ENCODE peak calls at places on chromosomes 12 and 14, in four cellular contexts. Y, Z, G and U are unnamed samples.

GRCh38 chr14:84483072-84483410 is 1046.9 kb upstream of the FLRT2 start:
- DNase-seq in Y (no peak), Z (no peak), G (no peak), U (no peak)

GRCh38 chr12:15996254-15996653 is 85.1 kb downstream of the DERA start:
- DNase-seq in Z (no peak), G (peak), Y (no peak), U (no peak)

GRCh38 chr14:68458840-68459469 is 333.9 kb downstream of the ZFP36L1 start:
- DNase-seq in G (peak), Y (no peak), Z (peak), U (no peak)

GRCh38 chr12:121532503-121533390 is 48.1 kb downstream of the KDM2B start:
- DNase-seq in G (no peak), Z (no peak), Y (no peak), U (no peak)

GRCh38 chr14:23154876-23155587 is 28.4 kb downstream of the SLC7A8 start:
- DNase-seq in G (no peak), Y (no peak), Z (no peak), U (no peak)

GRCh38 chr14:92659765-92660561 is 88.5 kb downstream of the LGMN start:
- DNase-seq in G (no peak), Z (no peak), Y (peak), U (no peak)

GRCh38 chr12:84198294-84198946 is 714.2 kb downstream of the SLC6A15 start:
- DNase-seq in Z (no peak), G (no peak), Y (no peak), U (no peak)

GRCh38 chr14:102362084-102362483 is 606 bp downstream of the CINP start:
- DNase-seq in Z (no peak), Y (peak), G (no peak), U (peak)

GRCh38 chr12:951166-951565 is 1.7 kb upstream of the RAD52 start:
- DNase-seq in Z (peak), Y (no peak), G (no peak), U (no peak)

GRCh38 chr14:104819361-104819771 is 18.5 kb downstream of the ZBTB42 start:
- DNase-seq in Y (no peak), Z (no peak), G (no peak), U (no peak)